ENCODE peak calls at places on chromosomes 3 and 15, in ten cellular contexts. L, H, T, S, D, O, V, G, R and N are unnamed samples.

GRCh38 chr15:60337069-60337468 is 60.7 kb downstream of the ANXA2 start:
- ATAC-seq in S (no peak), T (no peak), O (no peak), H (no peak), D (no peak), G (no peak), R (no peak), V (no peak), L (no peak), N (no peak)

GRCh38 chr15:36773698-36774097 is 194.3 kb downstream of the CDIN1 start:
- ATAC-seq in T (no peak), R (no peak), H (no peak), L (no peak), V (no peak), D (no peak), O (no peak), G (no peak), S (no peak), N (no peak)

GRCh38 chr15:82298520-82298919 is 35.9 kb downstream of the SAXO2 start:
- ATAC-seq in D (no peak), O (no peak), V (peak), T (no peak), R (peak), H (no peak), G (no peak), L (no peak), S (no peak), N (no peak)

GRCh38 chr15:31478781-31479221 is 152.2 kb downstream of the KLF13 start:
- ATAC-seq in G (no peak), V (no peak), D (no peak), O (no peak), S (no peak), R (no peak), H (no peak), T (no peak), L (no peak), N (no peak)

GRCh38 chr3:122023335-122023734 is 1.3 kb upstream of the ILDR1 start:
- ATAC-seq in D (no peak), T (no peak), V (peak), G (no peak), L (no peak), O (no peak), H (no peak), R (no peak), S (no peak), N (no peak)

GRCh38 chr15:89090791-89091666 is 2.8 kb downstream of the ABHD2 start:
- ATAC-seq in H (no peak), G (no peak), R (peak), L (no peak), S (peak), T (peak), O (peak), D (no peak), V (no peak), N (no peak)

GRCh38 chr3:155870945-155871745 is 695 bp downstream of the GMPS start:
- ATAC-seq in T (peak), V (peak), R (peak), L (peak), D (peak), S (peak), O (peak), G (peak), H (no peak), N (peak)

GRCh38 chr3:74883690-74884089 is 269.2 kb upstream of the CNTN3 start:
- ATAC-seq in G (no peak), S (peak), O (no peak), V (peak), R (peak), L (no peak), T (peak), H (no peak), D (no peak), N (no peak)

GRCh38 chr3:111321786-111322185 is 220.2 kb upstream of the CD96 start:
- ATAC-seq in V (no peak), D (no peak), R (no peak), H (no peak), S (no peak), G (peak), O (no peak), L (no peak), T (no peak), N (no peak)

GRCh38 chr3:56787258-56787777 is 14.4 kb downstream of the ARHGEF3 start:
- ATAC-seq in O (no peak), L (no peak), R (no peak), H (no peak), V (no peak), D (no peak), T (no peak), S (peak), G (no peak), N (no peak)

GRCh38 chr3:112579232-112579631 is 17.4 kb downstream of the SLC35A5 start:
- ATAC-seq in O (no peak), S (no peak), V (no peak), D (no peak), T (no peak), L (no peak), G (no peak), R (no peak), H (no peak), N (no peak)

GRCh38 chr15:66094331-66094730 is 159.2 kb downstream of the MEGF11 start:
- ATAC-seq in R (no peak), G (no peak), T (no peak), S (no peak), D (no peak), H (no peak), L (no peak), O (no peak), V (no peak), N (no peak)

GRCh38 chr3:45060165-45060897 is 34.2 kb downstream of the CLEC3B start:
- ATAC-seq in O (no peak), G (no peak), L (no peak), S (no peak), V (peak), H (no peak), R (no peak), D (no peak), T (no peak), N (no peak)

GRCh38 chr3:43995078-43995928 is 246.4 kb upstream of the TOPAZ1 start:
- ATAC-seq in R (peak), V (peak), O (no peak), T (peak), S (peak), L (peak), G (peak), H (no peak), D (peak), N (no peak)

GRCh38 chr15:88745696-88746095 is 57.5 kb upstream of the ACAN start:
- ATAC-seq in O (no peak), T (peak), H (no peak), V (no peak), S (no peak), R (peak), G (no peak), L (no peak), D (no peak), N (no peak)

GRCh38 chr3:193894121-193894863 is 241.7 kb upstream of the HES1 start:
- ATAC-seq in L (no peak), H (peak), D (no peak), T (no peak), V (no peak), R (no peak), S (peak), O (peak), G (no peak), N (peak)

GRCh38 chr3:164752814-164753213 is 325.5 kb downstream of the SI start:
- ATAC-seq in T (no peak), S (no peak), H (no peak), V (no peak), D (no peak), L (no peak), O (no peak), G (no peak), R (no peak), N (no peak)

GRCh38 chr3:42266085-42266484 is at the start of gene CCK:
- ATAC-seq in T (no peak), R (no peak), O (no peak), H (no peak), V (no peak), L (no peak), S (no peak), G (no peak), D (no peak), N (no peak)

GRCh38 chr3:42265059-42265991 is 660 bp downstream of the CCK start:
- ATAC-seq in S (no peak), T (no peak), G (no peak), V (no peak), L (no peak), O (no peak), H (no peak), D (no peak), R (no peak), N (no peak)

GRCh38 chr3:42262525-42262924 is 3.5 kb downstream of the CCK start:
- ATAC-seq in S (no peak), D (peak), O (no peak), R (peak), T (peak), H (no peak), L (no peak), V (no peak), G (peak), N (peak)

GRCh38 chr3:42264399-42265058 is 1.5 kb downstream of the CCK start:
- ATAC-seq in R (peak), H (no peak), T (peak), O (peak), D (peak), L (peak), S (peak), V (peak), G (no peak), N (peak)

DNA sequence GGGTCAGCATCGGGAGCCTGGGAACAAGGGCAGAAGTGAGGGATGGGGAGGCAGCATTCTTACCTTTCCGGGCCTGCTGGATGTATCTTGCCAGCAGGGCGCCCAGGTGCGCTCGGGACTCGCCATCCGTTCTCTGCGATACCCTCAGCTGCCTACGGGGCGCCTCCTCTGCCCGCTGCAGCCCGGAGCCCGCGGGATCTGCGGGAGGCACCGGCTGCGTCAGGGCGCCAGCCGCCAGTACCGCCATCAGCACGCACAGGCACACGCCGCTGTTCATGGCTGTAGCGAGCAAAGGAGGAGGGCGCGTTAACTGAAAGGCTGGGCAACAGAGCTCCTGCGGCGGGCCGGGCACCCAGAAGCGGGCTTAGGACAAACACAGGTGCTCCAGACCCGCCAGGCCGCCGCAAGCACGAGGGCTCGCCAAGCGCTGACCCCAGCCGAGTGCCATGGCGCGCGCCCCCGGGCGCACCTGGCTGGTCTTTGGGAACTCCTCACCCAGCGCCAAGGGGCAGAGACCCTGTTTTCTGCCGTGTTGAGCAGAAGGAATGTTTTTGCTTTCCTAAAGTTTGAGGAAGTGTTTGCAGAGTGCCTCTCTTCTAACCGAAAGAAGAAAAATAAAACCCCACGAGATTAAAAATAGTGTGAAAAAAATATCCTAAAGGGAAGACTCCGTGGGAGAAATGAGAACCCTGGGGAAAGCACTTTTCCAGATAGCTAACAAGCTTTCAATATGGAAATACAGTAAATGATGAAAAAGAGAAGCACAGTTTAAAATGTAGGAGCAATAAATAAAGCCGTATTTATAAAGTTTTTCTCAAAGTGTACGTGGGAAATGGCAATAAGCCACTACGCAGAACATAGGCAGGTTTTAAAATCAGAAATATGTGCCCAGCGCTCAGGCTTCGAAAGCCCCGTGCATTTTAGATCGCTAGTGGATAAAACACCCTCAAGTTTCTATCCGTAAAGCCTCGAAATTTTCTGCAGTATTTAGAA is 2.3 kb downstream of the CCK start:
- ATAC-seq in D (peak), T (no peak), O (no peak), R (peak), S (peak), G (peak), L (peak), H (no peak), V (peak), N (no peak)
- TF ChIP-seq CTCF in D (no peak), T (no peak), O (no peak), R (peak), S (no peak), G (no peak), L (no peak), H (no peak), V (peak), N (no peak)

GRCh38 chr3:27859821-27860220 is 137.7 kb upstream of the EOMES start:
- ATAC-seq in D (no peak), S (peak), G (no peak), H (no peak), O (no peak), L (no peak), V (no peak), T (no peak), R (no peak), N (no peak)

DNA sequence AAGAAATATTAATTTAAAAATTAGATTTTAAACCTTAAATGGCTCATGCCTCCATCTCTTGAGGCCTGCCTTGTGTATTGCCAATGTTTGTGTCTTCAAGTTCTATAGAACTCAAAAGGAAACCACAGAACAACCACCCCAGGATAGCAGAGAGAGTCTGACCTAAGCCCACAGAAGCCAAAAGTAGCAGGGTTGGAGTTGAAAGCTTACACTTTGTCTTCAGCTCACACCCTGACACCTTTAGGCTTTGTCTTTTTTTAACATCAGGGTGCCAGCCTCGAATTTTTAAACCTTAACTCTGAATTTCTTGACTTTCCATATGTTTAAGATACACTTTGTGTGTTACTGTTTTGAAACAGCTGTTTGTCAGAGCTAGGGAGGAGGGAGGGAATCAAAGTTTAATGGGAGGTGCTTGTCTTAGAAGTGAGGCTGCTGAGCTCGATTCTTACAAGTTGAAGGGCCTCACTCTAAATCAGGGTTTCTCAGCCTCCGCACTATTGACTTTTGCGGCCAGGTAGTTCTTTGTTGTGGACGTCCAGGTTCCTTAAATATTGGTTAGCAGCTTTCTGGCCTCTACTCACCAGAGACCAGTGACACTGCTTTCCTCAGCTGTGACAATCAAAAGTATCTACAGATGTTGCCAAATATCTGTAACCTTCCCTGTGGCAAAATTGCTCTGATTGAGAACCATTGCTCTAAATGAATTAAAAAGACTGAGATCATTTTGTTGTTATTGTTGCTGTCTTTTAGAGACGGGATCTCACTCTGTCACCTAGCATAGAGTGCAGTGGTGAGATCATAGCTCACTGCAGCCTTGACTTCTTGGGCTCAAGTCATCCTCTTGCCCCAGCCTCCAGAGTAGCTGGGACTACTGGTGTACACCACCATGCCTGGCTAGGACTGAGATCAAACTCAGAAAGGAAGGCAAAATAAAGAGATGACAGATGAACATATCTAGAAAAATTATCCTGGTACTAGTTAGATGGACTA is 139.2 kb upstream of the EOMES start:
- ATAC-seq in T (no peak), R (no peak), H (no peak), V (no peak), G (no peak), O (no peak), S (no peak), L (no peak), D (no peak), N (no peak)
- H3K27ac ChIP-seq in T (no peak), R (no peak), H (no peak), V (no peak), G (no peak), O (peak), S (no peak), L (no peak), D (no peak), N (no peak)

GRCh38 chr3:78918361-78919020 is 849.3 kb downstream of the ROBO1 start:
- ATAC-seq in O (no peak), S (no peak), V (no peak), L (no peak), G (no peak), H (no peak), D (peak), R (peak), T (peak), N (no peak)
- TF ChIP-seq CTCF in O (no peak), S (no peak), V (no peak), L (no peak), G (no peak), H (no peak), D (no peak), R (no peak), T (no peak), N (no peak)

GRCh38 chr3:50078622-50079021 is 10.1 kb upstream of the RBM5 start:
- ATAC-seq in L (no peak), S (no peak), H (no peak), D (no peak), T (peak), O (no peak), R (no peak), G (no peak), V (no peak), N (no peak)

DNA sequence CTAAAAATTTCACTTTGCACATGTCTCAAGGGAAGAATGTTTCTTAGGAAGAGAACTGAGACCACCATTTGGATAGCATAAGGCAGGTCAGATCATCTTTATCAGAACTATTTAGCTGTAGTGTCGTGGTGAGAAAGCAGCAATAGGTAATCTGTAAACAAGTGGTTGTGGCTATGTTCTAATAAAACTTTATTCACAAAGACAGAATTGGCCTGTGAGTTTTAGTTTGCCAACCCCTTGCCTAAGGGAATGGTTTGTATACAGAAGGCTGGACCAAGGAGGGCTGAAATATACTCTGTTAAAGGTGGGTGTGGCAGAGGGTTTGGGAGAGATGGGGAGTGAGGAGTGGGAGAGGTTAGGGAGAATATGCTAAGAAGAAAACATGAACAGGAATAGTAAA is 10.6 kb upstream of the RBM5 start:
- ATAC-seq in T (no peak), G (no peak), H (no peak), O (no peak), R (no peak), D (no peak), S (no peak), L (no peak), V (no peak), N (no peak)
- H3K27ac ChIP-seq in T (no peak), G (no peak), H (no peak), O (no peak), R (no peak), D (no peak), S (no peak), L (no peak), V (no peak), N (no peak)

GRCh38 chr3:24496529-24497482 is 2.2 kb upstream of the THRB start:
- ATAC-seq in G (peak), T (no peak), R (no peak), S (peak), D (peak), O (peak), V (peak), L (peak), H (peak), N (peak)

GRCh38 chr3:24492971-24493551 is 1.6 kb downstream of the THRB start:
- ATAC-seq in H (no peak), D (no peak), L (no peak), G (no peak), T (no peak), R (no peak), O (no peak), V (no peak), S (no peak), N (no peak)

GRCh38 chr3:24493951-24494615 is 567 bp downstream of the THRB start:
- ATAC-seq in D (peak), G (peak), S (peak), R (peak), O (peak), V (peak), L (peak), T (peak), H (peak), N (peak)

GRCh38 chr3:24494616-24495333 is at the start of gene THRB:
- ATAC-seq in O (peak), L (peak), H (peak), R (peak), T (peak), V (peak), S (peak), G (peak), D (peak), N (peak)

GRCh38 chr3:24495334-24495994 is 814 bp upstream of the THRB start:
- ATAC-seq in D (peak), T (peak), V (peak), L (peak), H (peak), S (peak), O (peak), R (peak), G (peak), N (peak)
- TF ChIP-seq CTCF in D (no peak), T (peak), V (no peak), L (peak), H (no peak), S (no peak), O (no peak), R (no peak), G (peak), N (no peak)

DNA sequence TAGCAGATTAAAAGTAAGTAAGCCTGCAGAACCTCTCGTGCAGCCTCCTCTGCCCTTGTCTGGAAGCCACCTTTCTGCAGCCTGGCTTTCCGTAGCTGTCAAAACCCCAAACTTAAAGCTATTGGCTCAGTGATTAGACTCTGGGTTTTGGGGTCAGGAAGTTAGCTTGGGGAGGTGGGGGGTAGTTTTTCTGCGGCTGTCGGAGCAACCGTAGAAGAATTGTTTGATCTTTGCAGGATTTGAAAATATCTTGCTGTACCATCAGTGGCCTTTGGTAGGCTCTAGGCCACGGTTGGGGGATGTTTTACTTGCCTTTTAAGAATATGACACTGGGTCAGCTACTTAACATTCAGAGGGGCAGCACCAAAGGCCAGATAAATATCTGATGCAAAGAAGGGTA is 88.4 kb upstream of the RASGRP1 start:
- ATAC-seq in H (no peak), G (no peak), O (no peak), R (no peak), D (no peak), V (no peak), T (no peak), L (no peak), S (peak), N (no peak)
- H3K27ac ChIP-seq in H (no peak), G (no peak), O (peak), R (no peak), D (no peak), V (no peak), T (no peak), L (no peak), S (no peak), N (no peak)